ENCODE peak calls at places on chromosome 1, in four cellular contexts. Y is BE2C, M is activated B cell treated with CpG ODN at 0.5 μM for 24 hours, E is A549. J is an unnamed sample.

GRCh38 chr1:85295006-85295431 is 18.6 kb upstream of the BCL10 start:
- DNase-seq in E (no peak), M (no peak), Y (no peak), J (no peak)

GRCh38 chr1:93758842-93759515 is 77.3 kb upstream of the BCAR3 start:
- DNase-seq in M (no peak), E (peak), Y (peak), J (peak)

GRCh38 chr1:182725264-182725965 is 41.0 kb upstream of the RGS8 start:
- DNase-seq in E (no peak), M (no peak), Y (no peak), J (no peak)

GRCh38 chr1:111202707-111203623 is 2.5 kb upstream of the DENND2D start:
- DNase-seq in Y (no peak), M (no peak), E (no peak), J (no peak)

GRCh38 chr1:198024782-198025181 is 107.6 kb downstream of the LHX9 start:
- DNase-seq in Y (no peak), E (no peak), M (no peak), J (no peak)

GRCh38 chr1:61043010-61043820 is 39.1 kb upstream of the NFIA start:
- DNase-seq in E (peak), Y (peak), M (peak), J (peak)

GRCh38 chr1:206589206-206589605 is 23.1 kb downstream of the EIF2D start:
- DNase-seq in Y (no peak), M (no peak), E (no peak), J (no peak)

GRCh38 chr1:56837244-56837926 is 17.2 kb upstream of the C8A start:
- DNase-seq in Y (no peak), E (no peak), M (no peak), J (no peak)

GRCh38 chr1:223748405-223748772 is 36.0 kb downstream of the CAPN2 start:
- DNase-seq in Y (no peak), M (no peak), E (peak), J (peak)

GRCh38 chr1:112391603-112391940 is 4.4 kb upstream of the CTTNBP2NL start:
- DNase-seq in Y (no peak), E (no peak), M (no peak), J (no peak)

GRCh38 chr1:3836421-3836820 is 20.6 kb downstream of the CEP104 start:
- DNase-seq in M (no peak), Y (no peak), E (no peak), J (no peak)

GRCh38 chr1:59230622-59231021 is 66.3 kb upstream of the FGGY start:
- DNase-seq in E (no peak), Y (no peak), M (no peak), J (no peak)

GRCh38 chr1:234758851-234759250 is 148.9 kb upstream of the IRF2BP2 start:
- DNase-seq in Y (no peak), E (no peak), M (no peak), J (no peak)

GRCh38 chr1:34879230-34879629 is 19.7 kb upstream of the SMIM12 start:
- DNase-seq in Y (no peak), E (no peak), M (no peak), J (no peak)
- TF ChIP-seq CTCF in Y (no peak), E (no peak), M (no peak), J (no peak)

GRCh38 chr1:36366091-36366661 is 19.5 kb downstream of the STK40 start:
- DNase-seq in E (no peak), Y (peak), M (no peak), J (peak)
- TF ChIP-seq CTCF in E (no peak), Y (peak), M (no peak), J (no peak)

GRCh38 chr1:224894915-224895314 is 34.6 kb upstream of the DNAH14 start:
- DNase-seq in Y (no peak), E (peak), M (no peak), J (no peak)
- TF ChIP-seq CTCF in Y (peak), E (peak), M (no peak), J (peak)

DNA sequence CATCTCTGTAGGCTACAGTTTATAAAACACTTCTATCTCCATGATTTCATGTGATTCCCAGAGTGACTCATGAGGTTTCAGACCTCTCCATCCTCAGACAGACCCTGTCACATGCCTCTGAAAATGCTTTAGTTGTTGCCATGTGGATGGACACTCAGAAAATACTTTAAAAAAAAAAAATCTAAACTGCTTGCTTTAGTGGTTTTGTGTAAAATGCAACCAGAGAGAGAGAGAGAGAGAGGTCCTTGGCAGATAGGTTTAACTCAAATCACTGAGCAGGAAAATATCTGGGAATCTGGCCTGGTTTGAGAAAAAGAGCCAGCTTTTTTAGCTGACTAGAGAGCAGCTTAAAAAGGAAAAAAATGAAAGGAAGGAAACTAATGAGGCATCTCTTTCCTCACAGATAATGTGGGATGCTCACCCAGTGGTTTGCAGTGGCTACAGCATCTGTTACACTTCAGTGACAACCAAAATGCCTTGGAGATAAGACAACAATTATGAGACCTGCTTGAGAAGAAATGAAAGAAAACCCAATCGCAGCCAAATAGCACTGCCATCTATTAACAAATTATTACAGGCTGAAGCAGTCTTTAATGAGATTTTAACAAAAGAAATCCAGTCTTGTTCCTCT is 54.6 kb upstream of the SYT14 start:
- DNase-seq in Y (no peak), E (no peak), M (no peak), J (no peak)
- TF ChIP-seq CTCF in Y (peak), E (no peak), M (no peak), J (no peak)

J was measured in glutamatergic neuron.